ENCODE peak calls at places on chromosomes 11 and 22, in nine cellular contexts. One of them, this sample, is unnamed.

GRCh38 chr22:50688448-50688847 is 15.8 kb downstream of the SHANK3 start:
- DNase-seq in neural progenitor cell: no peak
- DNase-seq in neuronal stem cell: no peak
- DNase-seq in IMR-90: no peak
- DNase-seq in endothelial cell of umbilical vein: no peak
- DNase-seq in astrocyte: no peak
- DNase-seq in PC-3: no peak
- DNase-seq in HepG2: no peak
- DNase-seq in mesendoderm: no peak
- DNase-seq in this sample: no peak

GRCh38 chr11:66106786-66107599 is 36.9 kb downstream of the PACS1 start:
- DNase-seq in neural progenitor cell: no peak
- DNase-seq in neuronal stem cell: no peak
- DNase-seq in IMR-90: no peak
- DNase-seq in endothelial cell of umbilical vein: no peak
- DNase-seq in astrocyte: peak; percentile 29
- DNase-seq in PC-3: peak; percentile 62
- DNase-seq in HepG2: peak; percentile 42
- DNase-seq in mesendoderm: peak; percentile 60
- DNase-seq in this sample: no peak

GRCh38 chr11:93849751-93850584 is 450 bp downstream of the VSTM5 start:
- DNase-seq in neural progenitor cell: peak; percentile 38
- DNase-seq in neuronal stem cell: peak; percentile 5
- DNase-seq in IMR-90: no peak
- DNase-seq in endothelial cell of umbilical vein: peak; percentile 6
- DNase-seq in astrocyte: peak; percentile 24
- DNase-seq in PC-3: peak; percentile 30
- DNase-seq in HepG2: no peak
- DNase-seq in mesendoderm: no peak
- DNase-seq in this sample: peak; percentile 1

GRCh38 chr11:66920978-66921784 is 37.0 kb downstream of the PC start:
- DNase-seq in neural progenitor cell: no peak
- DNase-seq in neuronal stem cell: no peak
- DNase-seq in IMR-90: no peak
- DNase-seq in endothelial cell of umbilical vein: no peak
- DNase-seq in astrocyte: no peak
- DNase-seq in PC-3: no peak
- DNase-seq in HepG2: no peak
- DNase-seq in mesendoderm: no peak
- DNase-seq in this sample: no peak

GRCh38 chr11:17256512-17256911 is 20.0 kb upstream of the NUCB2 start:
- DNase-seq in neural progenitor cell: no peak
- DNase-seq in neuronal stem cell: no peak
- DNase-seq in IMR-90: peak; percentile 99
- DNase-seq in endothelial cell of umbilical vein: peak; percentile 21
- DNase-seq in astrocyte: peak; percentile 92
- DNase-seq in PC-3: peak; percentile 89
- DNase-seq in HepG2: no peak
- DNase-seq in mesendoderm: no peak
- DNase-seq in this sample: peak; percentile 93

GRCh38 chr11:34214961-34215805 is 109.8 kb downstream of the NAT10 start:
- DNase-seq in neural progenitor cell: no peak
- DNase-seq in neuronal stem cell: no peak
- DNase-seq in IMR-90: peak; percentile 78
- DNase-seq in endothelial cell of umbilical vein: no peak
- DNase-seq in astrocyte: peak; percentile 72
- DNase-seq in PC-3: peak; percentile 81
- DNase-seq in HepG2: no peak
- DNase-seq in mesendoderm: peak; percentile 58
- DNase-seq in this sample: peak; percentile 97

GRCh38 chr11:65186701-65187100 is 5.0 kb downstream of the CAPN1 start:
- DNase-seq in neural progenitor cell: no peak
- DNase-seq in neuronal stem cell: no peak
- DNase-seq in IMR-90: no peak
- DNase-seq in endothelial cell of umbilical vein: no peak
- DNase-seq in astrocyte: no peak
- DNase-seq in PC-3: no peak
- DNase-seq in HepG2: no peak
- DNase-seq in mesendoderm: no peak
- DNase-seq in this sample: no peak

GRCh38 chr11:113974741-113975470 is at the start of gene HTR3A:
- DNase-seq in neural progenitor cell: peak; percentile 78
- DNase-seq in neuronal stem cell: peak; percentile 49
- DNase-seq in IMR-90: no peak
- DNase-seq in endothelial cell of umbilical vein: peak; percentile 57
- DNase-seq in astrocyte: no peak
- DNase-seq in PC-3: peak; percentile 52
- DNase-seq in HepG2: peak; percentile 9
- DNase-seq in mesendoderm: peak; percentile 89
- DNase-seq in this sample: no peak

DNA sequence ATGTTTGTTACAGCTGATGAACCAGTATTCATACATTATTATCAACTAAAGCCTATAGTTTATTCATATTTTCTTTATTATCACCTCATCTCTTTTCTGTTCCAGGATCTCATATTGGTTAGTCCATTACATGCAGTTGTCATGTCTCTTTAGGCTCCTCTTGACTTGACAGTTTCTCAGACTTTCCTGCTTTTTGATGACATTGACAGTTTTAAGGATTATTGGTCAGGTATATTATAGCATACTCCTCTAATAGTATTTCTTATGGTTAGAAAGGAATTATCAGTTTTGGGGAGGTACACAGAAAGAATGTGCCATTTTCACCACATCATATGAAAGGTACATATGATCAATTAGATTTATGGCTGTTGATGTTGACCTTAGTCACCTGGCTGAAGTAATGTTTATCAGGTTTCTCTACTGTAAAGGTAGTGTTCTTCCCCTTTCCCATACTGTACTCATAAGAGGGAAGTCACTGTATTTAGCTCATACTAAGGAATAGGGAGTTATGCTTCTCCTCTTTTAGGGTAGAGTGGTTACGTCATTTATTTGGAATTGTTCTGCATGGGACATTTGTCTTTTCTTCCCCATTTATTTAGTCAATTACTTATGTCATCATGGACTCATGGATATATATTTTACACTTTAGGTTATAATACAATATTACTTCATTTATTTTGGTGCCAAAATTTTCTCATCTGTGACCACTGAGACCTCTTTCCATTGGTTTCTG is 9.4 kb upstream of the ANO3 start:
- DNase-seq in neural progenitor cell: no peak
- DNase-seq in neuronal stem cell: no peak
- DNase-seq in IMR-90: no peak
- DNase-seq in endothelial cell of umbilical vein: no peak
- DNase-seq in astrocyte: no peak
- DNase-seq in PC-3: no peak
- DNase-seq in HepG2: no peak
- DNase-seq in mesendoderm: no peak
- DNase-seq in this sample: no peak
- H3K4me2 ChIP-seq in neural progenitor cell: no peak overlapping the region
- H3K4me2 ChIP-seq in neuronal stem cell: no peak overlapping the region
- H3K4me2 ChIP-seq in IMR-90: no peak overlapping the region
- H3K4me2 ChIP-seq in endothelial cell of umbilical vein: no peak overlapping the region
- H3K4me2 ChIP-seq in astrocyte: no peak overlapping the region
- H3K4me2 ChIP-seq in PC-3: no peak overlapping the region
- H3K4me2 ChIP-seq in HepG2: no peak overlapping the region
- H3K4me2 ChIP-seq in mesendoderm: no peak overlapping the region
- H3K4me2 ChIP-seq in this sample: no peak overlapping the region

GRCh38 chr11:70849031-70849430 is 403.3 kb downstream of the SHANK2 start:
- DNase-seq in neural progenitor cell: no peak
- DNase-seq in neuronal stem cell: no peak
- DNase-seq in IMR-90: no peak
- DNase-seq in endothelial cell of umbilical vein: no peak
- DNase-seq in astrocyte: no peak
- DNase-seq in PC-3: no peak
- DNase-seq in HepG2: no peak
- DNase-seq in mesendoderm: no peak
- DNase-seq in this sample: no peak

GRCh38 chr11:70848243-70848750 is 404.1 kb downstream of the SHANK2 start:
- DNase-seq in neural progenitor cell: no peak
- DNase-seq in neuronal stem cell: no peak
- DNase-seq in IMR-90: no peak
- DNase-seq in endothelial cell of umbilical vein: no peak
- DNase-seq in astrocyte: no peak
- DNase-seq in PC-3: no peak
- DNase-seq in HepG2: no peak
- DNase-seq in mesendoderm: no peak
- DNase-seq in this sample: no peak

GRCh38 chr11:70845761-70846160 is 406.6 kb downstream of the SHANK2 start:
- DNase-seq in neural progenitor cell: no peak
- DNase-seq in neuronal stem cell: no peak
- DNase-seq in IMR-90: no peak
- DNase-seq in endothelial cell of umbilical vein: no peak
- DNase-seq in astrocyte: no peak
- DNase-seq in PC-3: no peak
- DNase-seq in HepG2: no peak
- DNase-seq in mesendoderm: no peak
- DNase-seq in this sample: no peak

GRCh38 chr11:70844387-70844786 is 408.0 kb downstream of the SHANK2 start:
- DNase-seq in neural progenitor cell: no peak
- DNase-seq in neuronal stem cell: no peak
- DNase-seq in IMR-90: no peak
- DNase-seq in endothelial cell of umbilical vein: no peak
- DNase-seq in astrocyte: no peak
- DNase-seq in PC-3: no peak
- DNase-seq in HepG2: no peak
- DNase-seq in mesendoderm: no peak
- DNase-seq in this sample: no peak

DNA sequence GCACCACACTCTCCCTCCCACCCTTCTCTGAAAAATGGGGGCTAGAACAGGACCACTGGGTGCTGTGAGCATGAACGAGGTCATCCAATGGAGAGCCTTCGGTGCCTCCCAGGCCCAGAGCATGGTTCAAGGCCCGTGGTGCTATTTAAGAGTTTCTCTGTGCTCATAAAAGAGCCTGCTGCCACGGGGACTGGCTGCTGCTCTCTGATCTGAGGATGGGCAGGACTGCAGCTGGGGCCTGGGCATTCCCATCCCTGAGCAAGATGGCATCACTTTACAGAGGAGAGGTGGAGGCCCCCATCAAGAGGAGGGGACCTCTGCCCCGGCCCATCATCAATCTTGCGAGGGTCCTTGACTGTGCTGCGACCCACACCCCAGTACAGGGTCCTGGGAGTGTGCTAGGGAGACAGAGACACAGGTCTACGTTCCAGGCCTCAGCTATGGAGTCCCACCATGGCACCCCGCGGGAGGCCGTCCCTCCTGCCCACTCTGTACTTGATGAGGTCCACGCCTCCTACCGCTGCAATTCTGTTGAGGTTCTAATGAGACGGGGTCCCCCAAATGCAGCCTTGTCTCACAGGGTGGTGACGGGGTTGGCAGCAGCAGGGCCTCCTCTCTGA is 405.5 kb downstream of the SHANK2 start:
- DNase-seq in neural progenitor cell: no peak
- DNase-seq in neuronal stem cell: no peak
- DNase-seq in IMR-90: no peak
- DNase-seq in endothelial cell of umbilical vein: no peak
- DNase-seq in astrocyte: no peak
- DNase-seq in PC-3: no peak
- DNase-seq in HepG2: no peak
- DNase-seq in mesendoderm: no peak
- DNase-seq in this sample: no peak
- H3K9ac ChIP-seq in neural progenitor cell: no peak overlapping the region
- H3K9ac ChIP-seq in neuronal stem cell: no peak overlapping the region
- H3K9ac ChIP-seq in IMR-90: no peak overlapping the region
- H3K9ac ChIP-seq in endothelial cell of umbilical vein: no peak overlapping the region
- H3K9ac ChIP-seq in astrocyte: no peak overlapping the region
- H3K9ac ChIP-seq in PC-3: no peak overlapping the region
- H3K9ac ChIP-seq in HepG2: no peak overlapping the region
- H3K9ac ChIP-seq in mesendoderm: no peak overlapping the region
- H3K9ac ChIP-seq in this sample: no peak overlapping the region

GRCh38 chr22:25174888-25175411 is 24.7 kb upstream of the CRYBB3 start:
- DNase-seq in neural progenitor cell: no peak
- DNase-seq in neuronal stem cell: no peak
- DNase-seq in IMR-90: no peak
- DNase-seq in endothelial cell of umbilical vein: no peak
- DNase-seq in astrocyte: no peak
- DNase-seq in PC-3: no peak
- DNase-seq in HepG2: no peak
- DNase-seq in mesendoderm: no peak
- DNase-seq in this sample: no peak

GRCh38 chr22:25177226-25177625 is 22.4 kb upstream of the CRYBB3 start:
- DNase-seq in neural progenitor cell: no peak
- DNase-seq in neuronal stem cell: no peak
- DNase-seq in IMR-90: no peak
- DNase-seq in endothelial cell of umbilical vein: no peak
- DNase-seq in astrocyte: no peak
- DNase-seq in PC-3: no peak
- DNase-seq in HepG2: no peak
- DNase-seq in mesendoderm: no peak
- DNase-seq in this sample: no peak

GRCh38 chr22:25176175-25176574 is 23.5 kb upstream of the CRYBB3 start:
- DNase-seq in neural progenitor cell: no peak
- DNase-seq in neuronal stem cell: no peak
- DNase-seq in IMR-90: no peak
- DNase-seq in endothelial cell of umbilical vein: no peak
- DNase-seq in astrocyte: no peak
- DNase-seq in PC-3: no peak
- DNase-seq in HepG2: no peak
- DNase-seq in mesendoderm: no peak
- DNase-seq in this sample: peak; percentile 88

GRCh38 chr22:25177895-25178294 is 21.8 kb upstream of the CRYBB3 start:
- DNase-seq in neural progenitor cell: no peak
- DNase-seq in neuronal stem cell: no peak
- DNase-seq in IMR-90: no peak
- DNase-seq in endothelial cell of umbilical vein: no peak
- DNase-seq in astrocyte: no peak
- DNase-seq in PC-3: no peak
- DNase-seq in HepG2: no peak
- DNase-seq in mesendoderm: no peak
- DNase-seq in this sample: no peak

GRCh38 chr22:25176799-25177198 is 22.9 kb upstream of the CRYBB3 start:
- DNase-seq in neural progenitor cell: no peak
- DNase-seq in neuronal stem cell: no peak
- DNase-seq in IMR-90: no peak
- DNase-seq in endothelial cell of umbilical vein: no peak
- DNase-seq in astrocyte: no peak
- DNase-seq in PC-3: no peak
- DNase-seq in HepG2: no peak
- DNase-seq in mesendoderm: no peak
- DNase-seq in this sample: no peak
- H3K36me3 ChIP-seq in neural progenitor cell: no peaks in the 10 kb centered on the region
- H3K36me3 ChIP-seq in neuronal stem cell: peaks cover 62% of the 10 kb centered on the region
- H3K36me3 ChIP-seq in IMR-90: no peaks in the 10 kb centered on the region
- H3K36me3 ChIP-seq in endothelial cell of umbilical vein: peaks cover 18% of the 10 kb centered on the region
- H3K36me3 ChIP-seq in astrocyte: no peaks in the 10 kb centered on the region
- H3K36me3 ChIP-seq in PC-3: no peaks in the 10 kb centered on the region
- H3K36me3 ChIP-seq in HepG2: peaks cover 65% of the 10 kb centered on the region
- H3K36me3 ChIP-seq in mesendoderm: peaks cover 3% of the 10 kb centered on the region
- H3K36me3 ChIP-seq in this sample: peaks cover 8% of the 10 kb centered on the region

DNA sequence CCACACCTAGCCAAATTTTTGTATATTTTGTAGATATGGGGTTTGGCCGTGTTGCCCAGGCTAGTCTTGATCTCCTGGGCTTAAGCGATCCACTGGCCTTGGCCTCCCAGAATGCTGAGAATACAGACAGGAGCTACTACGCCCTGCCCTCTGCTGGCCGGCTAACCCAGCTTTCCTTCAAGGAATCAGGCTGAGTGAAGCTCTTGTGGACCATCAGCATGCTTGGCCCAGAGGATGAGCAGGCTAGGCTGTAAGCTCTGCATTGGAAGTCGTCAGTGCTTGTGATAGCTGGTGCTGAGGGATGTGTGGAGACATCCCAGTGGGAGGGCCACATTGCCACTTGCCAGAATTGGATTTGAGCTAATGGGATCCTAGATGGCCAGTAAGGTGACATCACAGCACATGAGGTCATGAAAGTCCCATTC is 60.6 kb downstream of the MED15 start:
- DNase-seq in neural progenitor cell: no peak
- DNase-seq in neuronal stem cell: no peak
- DNase-seq in IMR-90: peak; percentile 59
- DNase-seq in endothelial cell of umbilical vein: no peak
- DNase-seq in astrocyte: peak; percentile 18
- DNase-seq in PC-3: peak; percentile 41
- DNase-seq in HepG2: no peak
- DNase-seq in mesendoderm: peak; percentile 51
- DNase-seq in this sample: no peak
- H3K4me2 ChIP-seq in neural progenitor cell: no peak overlapping the region
- H3K4me2 ChIP-seq in neuronal stem cell: no peak overlapping the region
- H3K4me2 ChIP-seq in IMR-90: no peak overlapping the region
- H3K4me2 ChIP-seq in endothelial cell of umbilical vein: no peak overlapping the region
- H3K4me2 ChIP-seq in astrocyte: peak overlapping the region; percentile 69
- H3K4me2 ChIP-seq in PC-3: peak overlapping the region; percentile 60
- H3K4me2 ChIP-seq in HepG2: no peak overlapping the region
- H3K4me2 ChIP-seq in mesendoderm: no peak overlapping the region
- H3K4me2 ChIP-seq in this sample: peak overlapping the region; percentile 4